ENCODE peak calls at places on chromosome 5, in five cellular contexts. I is A172; X is amygdala; L is stimulated activated CD4-positive, alpha-beta T cell treated with anti-CD3 and anti-CD28 coated beads, Interleukin-1b, Interleukin-23, amount 100 ng/mL, for 4 hours; W is iPS-NIHi11. C is an unnamed sample.

GRCh38 chr5:127163750-127164149 is 90.4 kb upstream of the C5orf63 start:
- DNase-seq in I (no peak), X (no peak), L (no peak), W (no peak), C (no peak)

GRCh38 chr5:38370341-38371100 is 112.2 kb downstream of the EGFLAM start:
- DNase-seq in I (no peak), X (no peak), L (no peak), W (no peak), C (no peak)

GRCh38 chr5:100780376-100780870 is 122.7 kb downstream of the ST8SIA4 start:
- DNase-seq in I (no peak), X (no peak), L (no peak), W (no peak), C (no peak)

GRCh38 chr5:52922384-52922783 is 66.8 kb upstream of the ITGA2 start:
- DNase-seq in I (peak; percentile 61), X (no peak), L (no peak), W (peak; percentile 50), C (no peak)

GRCh38 chr5:80631277-80632259 is 22.9 kb upstream of the MSH3 start:
- DNase-seq in I (no peak), X (no peak), L (no peak), W (no peak), C (no peak)

GRCh38 chr5:10468256-10468655 is 26.6 kb downstream of the ROPN1L start:
- DNase-seq in I (no peak), X (no peak), L (no peak), W (no peak), C (no peak)

GRCh38 chr5:33299621-33300208 is 141.1 kb upstream of the TARS1 start:
- DNase-seq in I (peak; percentile 59), X (no peak), L (no peak), W (no peak), C (no peak)

GRCh38 chr5:72378636-72379289 is 58.6 kb downstream of the PTCD2 start:
- DNase-seq in I (peak; percentile 82), X (peak; percentile 4), L (no peak), W (peak; percentile 42), C (no peak)

GRCh38 chr5:145697251-145698016 is 137.7 kb downstream of the PRELID2 start:
- DNase-seq in I (peak; percentile 40), X (no peak), L (no peak), W (peak; percentile 30), C (peak; percentile 16)

GRCh38 chr5:179143446-179143845 is 83.3 kb downstream of the ZNF354C start:
- DNase-seq in I (no peak), X (no peak), L (no peak), W (peak; percentile 77), C (peak; percentile 65)

GRCh38 chr5:107126341-107126740 is 544.4 kb downstream of the EFNA5 start:
- DNase-seq in I (no peak), X (no peak), L (no peak), W (no peak), C (no peak)

GRCh38 chr5:4906821-4907220 is 233.3 kb upstream of the ADAMTS16 start:
- DNase-seq in I (no peak), X (no peak), L (no peak), W (no peak), C (no peak)

GRCh38 chr5:25025836-25026235 is 381.1 kb upstream of the CDH10 start:
- DNase-seq in I (no peak), X (no peak), L (no peak), W (no peak), C (no peak)

GRCh38 chr5:103808464-103809106 is 246.0 kb upstream of the NUDT12 start:
- DNase-seq in I (peak; percentile 92), X (peak; percentile 2), L (no peak), W (peak; percentile 60), C (peak; percentile 25)

GRCh38 chr5:179239256-179240135 is 105.8 kb downstream of the ADAMTS2 start:
- DNase-seq in I (no peak), X (no peak), L (no peak), W (no peak), C (no peak)

GRCh38 chr5:140261403-140262171 is 41.3 kb downstream of the PFDN1 start:
- DNase-seq in I (peak; percentile 94), X (peak; percentile 55), L (peak; percentile 6), W (peak; percentile 62), C (no peak)

GRCh38 chr5:72747826-72748225 is 68.6 kb upstream of the TNPO1 start:
- DNase-seq in I (no peak), X (no peak), L (no peak), W (no peak), C (no peak)

GRCh38 chr5:1511651-1512540 is 11.9 kb downstream of the LPCAT1 start:
- DNase-seq in I (peak; percentile 53), X (no peak), L (no peak), W (no peak), C (no peak)

GRCh38 chr5:93884254-93884653 is 142.9 kb upstream of the POU5F2 start:
- DNase-seq in I (no peak), X (no peak), L (no peak), W (no peak), C (no peak)